ENCODE peak calls at places on chromosomes 3 and 15, in four cellular contexts. W is left ventricle myocardium inferior, P is pancreas, C is H7. G is an unnamed sample.

GRCh38 chr3:159185443-159186050 is 383.7 kb downstream of the MFSD1 start:
- DNase-seq in W (no peak), P (no peak), C (no peak), G (no peak)

GRCh38 chr3:45261333-45262110 is 35.4 kb upstream of the TMEM158 start:
- DNase-seq in W (no peak), P (no peak), C (no peak), G (no peak)

GRCh38 chr15:99965376-99965775 is 232.1 kb upstream of the LYSMD4 start:
- DNase-seq in W (no peak), P (no peak), C (peak; percentile 4), G (no peak)

GRCh38 chr15:32936283-32936918 is 218.6 kb downstream of the GREM1 start:
- DNase-seq in W (no peak), P (no peak), C (no peak), G (no peak)

GRCh38 chr3:9770276-9770812 is 597 bp upstream of the CAMK1 start:
- DNase-seq in W (peak; percentile 91), P (peak; percentile 91), C (peak; percentile 72), G (no peak)

GRCh38 chr3:5994651-5995050 is 807.1 kb downstream of the EDEM1 start:
- DNase-seq in W (no peak), P (no peak), C (no peak), G (no peak)

GRCh38 chr3:23495507-23495906 is 292.4 kb downstream of the UBE2E2 start:
- DNase-seq in W (no peak), P (no peak), C (no peak), G (no peak)

GRCh38 chr3:186789554-186790260 is 6.3 kb downstream of the EIF4A2 start:
- DNase-seq in W (no peak), P (no peak), C (no peak), G (no peak)

GRCh38 chr15:66623801-66624453 is 58.1 kb upstream of the LCTL start:
- DNase-seq in W (no peak), P (no peak), C (no peak), G (no peak)

GRCh38 chr3:79887203-79887602 is 119.4 kb upstream of the ROBO1 start:
- DNase-seq in W (no peak), P (no peak), C (no peak), G (no peak)

GRCh38 chr3:185172086-185173049 is 19.5 kb upstream of the C3orf70 start:
- DNase-seq in W (no peak), P (no peak), C (peak; percentile 20), G (no peak)

GRCh38 chr3:45677841-45678240 is 11.4 kb upstream of the SACM1L start:
- DNase-seq in W (no peak), P (no peak), C (no peak), G (no peak)

GRCh38 chr15:88610756-88611231 is 10.3 kb upstream of the AEN start:
- DNase-seq in W (no peak), P (no peak), C (peak; percentile 56), G (no peak)

GRCh38 chr3:123071146-123071545 is 4.3 kb downstream of the PDIA5 start:
- DNase-seq in W (no peak), P (no peak), C (peak; percentile 83), G (no peak)

GRCh38 chr3:107981471-107982111 is 109.2 kb downstream of the CD47 start:
- DNase-seq in W (peak; percentile 61), P (no peak), C (no peak), G (peak; percentile 41)

GRCh38 chr15:91694829-91695205 is 158.7 kb upstream of the SLCO3A1 start:
- DNase-seq in W (no peak), P (no peak), C (no peak), G (no peak)

GRCh38 chr15:45230246-45230965 is 21.6 kb upstream of the SLC28A2 start:
- DNase-seq in W (no peak), P (no peak), C (no peak), G (no peak)

GRCh38 chr15:85504739-85505676 is 124.6 kb downstream of the AKAP13 start:
- DNase-seq in W (no peak), P (no peak), C (no peak), G (peak; percentile 48)

GRCh38 chr3:99683876-99684275 is 45.5 kb downstream of the COL8A1 start:
- DNase-seq in W (no peak), P (no peak), C (no peak), G (no peak)

GRCh38 chr15:45023659-45024320 is 795 bp downstream of the SORD start:
- DNase-seq in W (no peak), P (no peak), C (peak; percentile 19), G (no peak)

GRCh38 chr15:73899197-73900128 is 26.1 kb downstream of the TBC1D21 start:
- DNase-seq in W (no peak), P (no peak), C (peak; percentile 74), G (no peak)

GRCh38 chr3:133943639-133944131 is 48.0 kb upstream of the RAB6B start:
- DNase-seq in W (no peak), P (peak; percentile 27), C (no peak), G (peak; percentile 83)

GRCh38 chr15:87672309-87672897 is 584.1 kb downstream of the NTRK3 start:
- DNase-seq in W (peak; percentile 16), P (no peak), C (peak; percentile 35), G (no peak)

GRCh38 chr3:42829628-42830436 is 20.6 kb downstream of the ACKR2 start:
- DNase-seq in W (no peak), P (no peak), C (no peak), G (no peak)

GRCh38 chr3:61983479-61983878 is 389.9 kb downstream of the FEZF2 start:
- DNase-seq in W (no peak), P (no peak), C (no peak), G (no peak)

GRCh38 chr3:28745904-28746617 is 397.4 kb upstream of the AZI2 start:
- DNase-seq in W (no peak), P (no peak), C (no peak), G (no peak)

GRCh38 chr3:177946515-177946914 is 589.7 kb upstream of the KCNMB2 start:
- DNase-seq in W (no peak), P (no peak), C (no peak), G (no peak)

GRCh38 chr3:196178993-196179379 is 32.2 kb downstream of the ZDHHC19 start:
- DNase-seq in W (no peak), P (no peak), C (no peak), G (no peak)

GRCh38 chr15:78072080-78072892 is 5.2 kb downstream of the TBC1D2B start:
- DNase-seq in W (no peak), P (no peak), C (no peak), G (peak; percentile 66)

GRCh38 chr15:88858934-88859333 is 36.4 kb downstream of the HAPLN3 start:
- DNase-seq in W (no peak), P (no peak), C (no peak), G (no peak)

GRCh38 chr3:123229145-123229544 is 27.4 kb downstream of the SEC22A start:
- DNase-seq in W (no peak), P (no peak), C (no peak), G (no peak)

GRCh38 chr15:80251505-80252280 is at the start of gene CTXND1:
- DNase-seq in W (no peak), P (no peak), C (peak; percentile 84), G (no peak)

GRCh38 chr15:56341201-56341600 is 24.0 kb upstream of the TEX9 start:
- DNase-seq in W (no peak), P (no peak), C (no peak), G (no peak)

GRCh38 chr3:133709139-133709538 is 37.1 kb upstream of the TF start:
- DNase-seq in W (no peak), P (no peak), C (no peak), G (no peak)

DNA sequence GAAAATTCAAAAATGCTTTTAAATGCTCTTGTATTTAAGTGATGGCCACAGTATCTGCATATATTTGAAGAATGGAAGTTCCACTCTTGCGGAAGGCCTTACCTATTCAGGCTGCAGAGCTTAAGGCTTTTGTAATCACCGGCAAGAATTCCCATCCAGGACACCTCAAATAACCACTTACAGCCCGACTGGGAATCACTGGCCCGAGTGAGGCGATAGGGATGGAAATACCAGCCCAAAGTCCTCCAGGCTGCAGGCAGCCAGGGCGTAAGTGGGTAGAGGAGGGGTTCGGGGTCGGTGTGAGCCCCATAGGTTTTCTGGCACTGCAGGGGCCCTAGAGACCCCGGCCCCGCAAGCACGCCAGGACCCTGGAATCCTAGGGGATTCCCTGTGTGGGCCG is 9.5 kb downstream of the CMTM7 start:
- DNase-seq in W (no peak), P (no peak), C (no peak), G (no peak)
- H3K4me3 ChIP-seq in W (peak overlapping the region; percentile 61), P (peak overlapping the region; percentile 20), C (peak overlapping the region; percentile 38), G (peak overlapping the region; percentile 40)

DNA sequence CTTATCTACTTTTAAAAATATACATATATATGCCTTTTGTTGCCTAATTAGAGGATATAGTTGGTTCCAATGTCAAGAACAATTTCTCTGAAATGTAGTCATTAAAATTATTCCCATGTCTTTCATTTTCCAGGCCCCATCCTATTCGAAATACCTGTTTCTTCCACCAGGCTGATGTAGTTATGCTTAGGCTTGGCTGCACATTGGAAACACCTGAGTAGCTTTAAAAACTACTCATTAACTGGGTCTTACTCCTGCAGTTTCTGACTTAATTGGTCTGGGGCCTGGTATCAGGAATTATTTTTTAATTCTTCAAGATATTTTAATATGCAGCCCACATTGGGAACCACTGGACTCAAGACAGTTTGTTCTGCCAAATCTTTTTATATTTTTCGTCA is 53.7 kb downstream of the TGFBR2 start:
- DNase-seq in W (no peak), P (no peak), C (no peak), G (no peak)
- H3K4me3 ChIP-seq in W (no peak overlapping the region), P (no peak overlapping the region), C (no peak overlapping the region), G (no peak overlapping the region)

DNA sequence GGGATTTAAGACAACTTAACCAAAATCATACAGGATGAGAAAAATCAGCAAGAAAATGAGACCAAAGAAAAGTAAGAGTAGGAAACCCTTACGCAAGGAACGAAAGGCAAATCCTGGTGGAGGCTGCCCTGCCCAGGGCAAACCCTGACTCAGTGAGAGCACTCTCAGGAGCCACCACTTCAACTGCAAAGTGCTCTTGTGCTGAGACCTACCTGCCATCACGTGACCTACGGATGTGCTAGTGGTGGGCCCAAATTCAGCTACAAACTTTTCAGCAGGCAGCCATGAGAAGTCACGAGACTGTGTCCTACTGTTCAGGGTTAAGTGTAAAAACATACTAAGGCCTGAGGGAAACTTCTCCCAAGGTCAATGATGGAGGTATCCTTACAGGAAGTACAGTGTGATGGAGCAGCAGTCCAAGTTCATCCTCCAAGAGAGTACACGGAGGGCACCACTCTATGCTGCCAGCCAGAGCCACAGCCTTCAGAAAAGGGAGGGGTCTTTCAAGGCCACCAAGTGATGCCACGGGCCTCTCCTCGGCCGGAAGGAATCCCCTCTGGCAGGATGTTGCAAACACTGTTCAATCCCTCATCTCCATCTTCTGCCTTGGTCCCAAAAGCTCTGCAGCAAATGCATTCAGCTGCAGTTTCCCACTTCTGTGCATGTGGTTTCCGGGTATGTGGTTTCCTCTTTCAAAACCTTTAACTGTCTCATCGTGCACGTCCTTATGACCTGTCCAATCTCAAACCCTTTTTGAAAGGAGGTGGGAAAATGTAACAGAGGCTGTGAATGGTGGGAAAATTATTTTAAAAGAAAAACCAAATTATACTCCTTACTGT is 9.5 kb downstream of the CHSY1 start:
- DNase-seq in W (no peak), P (no peak), C (no peak), G (peak; percentile 95)
- H3K4me3 ChIP-seq in W (peak overlapping the region; percentile 33), P (no peak overlapping the region), C (no peak overlapping the region), G (peak overlapping the region; percentile 30)

DNA sequence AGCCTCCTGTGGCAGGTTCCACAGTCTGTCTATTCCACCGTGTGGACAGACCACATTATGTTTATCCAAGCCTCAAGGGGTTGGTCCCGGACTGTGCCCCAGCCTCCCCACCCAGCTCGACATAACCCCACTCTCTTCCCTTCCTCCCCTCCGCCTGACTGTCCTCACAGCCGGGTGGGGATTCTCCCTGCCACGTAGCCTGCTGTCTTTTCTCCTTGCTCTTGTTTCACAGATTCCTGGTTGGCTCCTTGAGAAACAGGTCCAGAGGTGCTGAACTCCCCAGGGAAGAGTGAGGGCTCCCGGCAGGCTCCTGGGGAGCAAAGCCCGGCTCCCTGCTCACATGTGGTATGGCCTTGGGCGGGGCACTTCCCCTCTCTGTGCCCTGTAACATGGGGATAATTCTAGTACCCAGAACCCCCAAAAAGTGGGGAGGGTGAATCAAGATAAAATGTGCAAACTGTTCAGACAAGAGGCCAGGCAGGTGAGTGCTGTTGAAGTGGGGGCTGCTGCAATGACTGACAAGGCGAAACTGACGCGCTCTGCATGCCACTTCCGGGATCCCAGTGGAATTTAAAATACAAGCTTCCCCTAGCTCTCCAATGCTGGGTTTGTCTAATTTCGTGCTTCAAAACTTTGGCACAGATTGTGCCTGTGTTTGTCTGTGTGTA is 160.4 kb upstream of the IQSEC1 start:
- DNase-seq in W (no peak), P (no peak), C (peak; percentile 57), G (no peak)
- H3K4me3 ChIP-seq in W (no peak overlapping the region), P (no peak overlapping the region), C (no peak overlapping the region), G (no peak overlapping the region)

G was measured in HL-60.